ENCODE peak calls at places on chromosome 16, in five cellular contexts. One of them, this sample, is unnamed. For H3K27me3, the result is how much of the 10 kb centered on the place peaks cover.

GRCh38 chr16:67709050-67709449 is 10.1 kb downstream of the GFOD2 start:
- DNase-seq in psoas muscle: no peak
- DNase-seq in upper lobe of right lung: no peak
- DNase-seq in transverse colon: no peak
- DNase-seq in left ventricle myocardium inferior: no peak
- DNase-seq in this sample: no peak

GRCh38 chr16:81583893-81584705 is 139.5 kb downstream of the CMIP start:
- DNase-seq in psoas muscle: no peak
- DNase-seq in upper lobe of right lung: peak
- DNase-seq in transverse colon: peak
- DNase-seq in left ventricle myocardium inferior: no peak
- DNase-seq in this sample: no peak

GRCh38 chr16:50673496-50674275 is 7.4 kb downstream of the SNX20 start:
- DNase-seq in psoas muscle: no peak
- DNase-seq in upper lobe of right lung: no peak
- DNase-seq in transverse colon: no peak
- DNase-seq in left ventricle myocardium inferior: no peak
- DNase-seq in this sample: no peak

GRCh38 chr16:64409762-64410161 is 712.1 kb downstream of the CDH11 start:
- DNase-seq in psoas muscle: no peak
- DNase-seq in upper lobe of right lung: no peak
- DNase-seq in transverse colon: no peak
- DNase-seq in left ventricle myocardium inferior: no peak
- DNase-seq in this sample: no peak

GRCh38 chr16:9256196-9256595 is 164.8 kb downstream of the HAPSTR1 start:
- DNase-seq in psoas muscle: no peak
- DNase-seq in upper lobe of right lung: no peak
- DNase-seq in transverse colon: peak
- DNase-seq in left ventricle myocardium inferior: peak
- DNase-seq in this sample: peak

GRCh38 chr16:64172191-64172590 is 949.7 kb downstream of the CDH11 start:
- DNase-seq in psoas muscle: no peak
- DNase-seq in upper lobe of right lung: no peak
- DNase-seq in transverse colon: no peak
- DNase-seq in left ventricle myocardium inferior: no peak
- DNase-seq in this sample: no peak

GRCh38 chr16:71358464-71359031 is at the start of gene CALB2:
- DNase-seq in psoas muscle: peak
- DNase-seq in upper lobe of right lung: peak
- DNase-seq in transverse colon: peak
- DNase-seq in left ventricle myocardium inferior: peak
- DNase-seq in this sample: peak

GRCh38 chr16:49500211-49500610 is 126.6 kb downstream of the C16orf78 start:
- DNase-seq in psoas muscle: peak
- DNase-seq in upper lobe of right lung: no peak
- DNase-seq in transverse colon: no peak
- DNase-seq in left ventricle myocardium inferior: no peak
- DNase-seq in this sample: no peak

GRCh38 chr16:49327466-49327865 is 45.8 kb upstream of the CBLN1 start:
- DNase-seq in psoas muscle: no peak
- DNase-seq in upper lobe of right lung: no peak
- DNase-seq in transverse colon: no peak
- DNase-seq in left ventricle myocardium inferior: no peak
- DNase-seq in this sample: no peak

GRCh38 chr16:10606607-10607006 is 26.2 kb upstream of the EMP2 start:
- DNase-seq in psoas muscle: no peak
- DNase-seq in upper lobe of right lung: no peak
- DNase-seq in transverse colon: no peak
- DNase-seq in left ventricle myocardium inferior: no peak
- DNase-seq in this sample: no peak

GRCh38 chr16:4700380-4700996 is 7.1 kb downstream of the NUDT16L1 start:
- DNase-seq in psoas muscle: peak
- DNase-seq in upper lobe of right lung: no peak
- DNase-seq in transverse colon: no peak
- DNase-seq in left ventricle myocardium inferior: no peak
- DNase-seq in this sample: no peak

GRCh38 chr16:11619327-11619851 is 32.7 kb upstream of the LITAF start:
- DNase-seq in psoas muscle: no peak
- DNase-seq in upper lobe of right lung: no peak
- DNase-seq in transverse colon: no peak
- DNase-seq in left ventricle myocardium inferior: no peak
- DNase-seq in this sample: peak

GRCh38 chr16:28879841-28880588 is 1.7 kb downstream of the ATP2A1 start:
- DNase-seq in psoas muscle: peak
- DNase-seq in upper lobe of right lung: peak
- DNase-seq in transverse colon: peak
- DNase-seq in left ventricle myocardium inferior: peak
- DNase-seq in this sample: peak

GRCh38 chr16:9557266-9557665 is 465.8 kb downstream of the HAPSTR1 start:
- DNase-seq in psoas muscle: no peak
- DNase-seq in upper lobe of right lung: no peak
- DNase-seq in transverse colon: no peak
- DNase-seq in left ventricle myocardium inferior: no peak
- DNase-seq in this sample: no peak

GRCh38 chr16:8986818-8987191 is 23.1 kb upstream of the USP7 start:
- DNase-seq in psoas muscle: no peak
- DNase-seq in upper lobe of right lung: no peak
- DNase-seq in transverse colon: no peak
- DNase-seq in left ventricle myocardium inferior: no peak
- DNase-seq in this sample: no peak

GRCh38 chr16:46975165-46975564 is 1.7 kb upstream of the DNAJA2 start:
- DNase-seq in psoas muscle: no peak
- DNase-seq in upper lobe of right lung: no peak
- DNase-seq in transverse colon: no peak
- DNase-seq in left ventricle myocardium inferior: no peak
- DNase-seq in this sample: no peak

GRCh38 chr16:46974352-46974751 is 878 bp upstream of the DNAJA2 start:
- DNase-seq in psoas muscle: no peak
- DNase-seq in upper lobe of right lung: no peak
- DNase-seq in transverse colon: no peak
- DNase-seq in left ventricle myocardium inferior: no peak
- DNase-seq in this sample: no peak

GRCh38 chr16:46975908-46976470 is 2.5 kb upstream of the DNAJA2 start:
- DNase-seq in psoas muscle: no peak
- DNase-seq in upper lobe of right lung: no peak
- DNase-seq in transverse colon: no peak
- DNase-seq in left ventricle myocardium inferior: no peak
- DNase-seq in this sample: no peak

GRCh38 chr16:46973457-46974324 is at the start of gene DNAJA2:
- DNase-seq in psoas muscle: peak
- DNase-seq in upper lobe of right lung: peak
- DNase-seq in transverse colon: peak
- DNase-seq in left ventricle myocardium inferior: peak
- DNase-seq in this sample: peak

GRCh38 chr16:46976550-46976949 is 3.1 kb upstream of the DNAJA2 start:
- DNase-seq in psoas muscle: no peak
- DNase-seq in upper lobe of right lung: no peak
- DNase-seq in transverse colon: peak
- DNase-seq in left ventricle myocardium inferior: no peak
- DNase-seq in this sample: peak
- H3K4me3 ChIP-seq in psoas muscle: no peak
- H3K4me3 ChIP-seq in upper lobe of right lung: no peak
- H3K4me3 ChIP-seq in transverse colon: no peak
- H3K4me3 ChIP-seq in left ventricle myocardium inferior: no peak
- H3K4me3 ChIP-seq in this sample: no peak

GRCh38 chr16:62404857-62405611 is 368.8 kb upstream of the CDH8 start:
- DNase-seq in psoas muscle: no peak
- DNase-seq in upper lobe of right lung: no peak
- DNase-seq in transverse colon: no peak
- DNase-seq in left ventricle myocardium inferior: no peak
- DNase-seq in this sample: no peak

GRCh38 chr16:62408760-62409159 is 372.5 kb upstream of the CDH8 start:
- DNase-seq in psoas muscle: no peak
- DNase-seq in upper lobe of right lung: no peak
- DNase-seq in transverse colon: no peak
- DNase-seq in left ventricle myocardium inferior: no peak
- DNase-seq in this sample: no peak

GRCh38 chr16:62406387-62406786 is 370.1 kb upstream of the CDH8 start:
- DNase-seq in psoas muscle: no peak
- DNase-seq in upper lobe of right lung: no peak
- DNase-seq in transverse colon: no peak
- DNase-seq in left ventricle myocardium inferior: no peak
- DNase-seq in this sample: no peak
- H3K27ac ChIP-seq in psoas muscle: no peak
- H3K27ac ChIP-seq in upper lobe of right lung: no peak
- H3K27ac ChIP-seq in transverse colon: no peak
- H3K27ac ChIP-seq in left ventricle myocardium inferior: no peak
- H3K27ac ChIP-seq in this sample: no peak

GRCh38 chr16:22898874-22899348 is 84.9 kb downstream of the HS3ST2 start:
- DNase-seq in psoas muscle: peak
- DNase-seq in upper lobe of right lung: peak
- DNase-seq in transverse colon: peak
- DNase-seq in left ventricle myocardium inferior: peak
- DNase-seq in this sample: peak
- H3K27me3 ChIP-seq in psoas muscle: under half
- H3K27me3 ChIP-seq in upper lobe of right lung: under half
- H3K27me3 ChIP-seq in transverse colon: under half
- H3K27me3 ChIP-seq in left ventricle myocardium inferior: half or more
- H3K27me3 ChIP-seq in this sample: under half

GRCh38 chr16:58001781-58002410 is 689 bp downstream of the USB1 start:
- DNase-seq in psoas muscle: no peak
- DNase-seq in upper lobe of right lung: no peak
- DNase-seq in transverse colon: no peak
- DNase-seq in left ventricle myocardium inferior: no peak
- DNase-seq in this sample: no peak

GRCh38 chr16:58000706-58001676 is at the start of gene USB1:
- DNase-seq in psoas muscle: peak
- DNase-seq in upper lobe of right lung: peak
- DNase-seq in transverse colon: peak
- DNase-seq in left ventricle myocardium inferior: peak
- DNase-seq in this sample: peak

GRCh38 chr16:58002936-58003335 is 1.7 kb downstream of the USB1 start:
- DNase-seq in psoas muscle: no peak
- DNase-seq in upper lobe of right lung: no peak
- DNase-seq in transverse colon: no peak
- DNase-seq in left ventricle myocardium inferior: no peak
- DNase-seq in this sample: no peak

GRCh38 chr16:57999971-58000705 is at the start of gene ZNF319:
- DNase-seq in psoas muscle: peak
- DNase-seq in upper lobe of right lung: no peak
- DNase-seq in transverse colon: no peak
- DNase-seq in left ventricle myocardium inferior: no peak
- DNase-seq in this sample: no peak

GRCh38 chr16:58002411-58002790 is 1.2 kb downstream of the USB1 start:
- DNase-seq in psoas muscle: no peak
- DNase-seq in upper lobe of right lung: no peak
- DNase-seq in transverse colon: no peak
- DNase-seq in left ventricle myocardium inferior: no peak
- DNase-seq in this sample: no peak
- H3K4me3 ChIP-seq in psoas muscle: no peak
- H3K4me3 ChIP-seq in upper lobe of right lung: no peak
- H3K4me3 ChIP-seq in transverse colon: no peak
- H3K4me3 ChIP-seq in left ventricle myocardium inferior: no peak
- H3K4me3 ChIP-seq in this sample: no peak

DNA sequence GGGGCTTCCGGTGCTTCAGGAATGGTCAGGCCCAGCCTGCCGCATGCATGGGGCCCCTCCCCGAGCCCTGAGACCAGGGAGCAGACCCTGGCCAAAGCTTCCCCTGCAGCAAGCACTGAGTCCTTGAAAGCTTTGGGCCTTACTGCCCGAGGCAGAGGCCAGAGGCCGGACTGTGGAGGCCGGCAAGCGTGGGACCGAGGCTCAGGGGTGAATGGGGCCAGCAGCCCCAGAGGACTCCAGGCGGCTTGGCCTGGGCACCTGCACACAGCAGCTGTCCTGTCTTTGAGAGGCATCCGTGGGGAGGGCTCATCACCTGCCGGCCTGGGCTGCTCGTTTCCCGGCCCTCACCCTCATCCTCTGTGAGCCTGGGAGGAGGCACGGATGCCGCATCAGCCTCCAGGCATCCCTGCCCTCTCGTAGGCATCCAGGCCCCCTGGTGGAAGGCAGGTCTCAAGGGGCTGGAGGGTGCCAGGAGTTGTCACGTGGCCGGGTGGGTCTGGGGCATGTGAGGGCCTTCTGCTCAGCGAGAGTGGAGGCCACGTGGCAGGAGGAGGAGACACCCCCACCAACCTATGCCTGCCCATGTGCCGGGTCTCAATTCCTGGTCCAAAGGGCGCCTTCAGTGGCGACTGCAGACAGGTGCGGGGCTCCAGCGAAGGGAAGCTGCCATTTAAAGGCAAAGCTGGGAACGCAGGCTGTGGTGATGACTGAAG is 31.4 kb downstream of the CACNA1H start:
- DNase-seq in psoas muscle: no peak
- DNase-seq in upper lobe of right lung: no peak
- DNase-seq in transverse colon: peak
- DNase-seq in left ventricle myocardium inferior: no peak
- DNase-seq in this sample: no peak
- H3K27ac ChIP-seq in psoas muscle: no peak
- H3K27ac ChIP-seq in upper lobe of right lung: no peak
- H3K27ac ChIP-seq in transverse colon: peak
- H3K27ac ChIP-seq in left ventricle myocardium inferior: no peak
- H3K27ac ChIP-seq in this sample: no peak

GRCh38 chr16:56616608-56617211 is 8.3 kb downstream of the MT2A start:
- DNase-seq in psoas muscle: no peak
- DNase-seq in upper lobe of right lung: no peak
- DNase-seq in transverse colon: no peak
- DNase-seq in left ventricle myocardium inferior: no peak
- DNase-seq in this sample: no peak

GRCh38 chr16:56623637-56624036 is 1.9 kb upstream of the MT1E start:
- DNase-seq in psoas muscle: no peak
- DNase-seq in upper lobe of right lung: no peak
- DNase-seq in transverse colon: no peak
- DNase-seq in left ventricle myocardium inferior: no peak
- DNase-seq in this sample: no peak

GRCh38 chr16:56617212-56618085 is 8.1 kb upstream of the MT1E start:
- DNase-seq in psoas muscle: peak
- DNase-seq in upper lobe of right lung: peak
- DNase-seq in transverse colon: peak
- DNase-seq in left ventricle myocardium inferior: peak
- DNase-seq in this sample: peak

GRCh38 chr16:56618138-56618537 is 7.4 kb upstream of the MT1E start:
- DNase-seq in psoas muscle: no peak
- DNase-seq in upper lobe of right lung: no peak
- DNase-seq in transverse colon: no peak
- DNase-seq in left ventricle myocardium inferior: no peak
- DNase-seq in this sample: no peak

GRCh38 chr16:56620311-56620897 is 5.2 kb upstream of the MT1E start:
- DNase-seq in psoas muscle: no peak
- DNase-seq in upper lobe of right lung: no peak
- DNase-seq in transverse colon: no peak
- DNase-seq in left ventricle myocardium inferior: no peak
- DNase-seq in this sample: no peak
- H3K27me3 ChIP-seq in psoas muscle: under half
- H3K27me3 ChIP-seq in upper lobe of right lung: under half
- H3K27me3 ChIP-seq in transverse colon: under half
- H3K27me3 ChIP-seq in left ventricle myocardium inferior: under half
- H3K27me3 ChIP-seq in this sample: under half

DNA sequence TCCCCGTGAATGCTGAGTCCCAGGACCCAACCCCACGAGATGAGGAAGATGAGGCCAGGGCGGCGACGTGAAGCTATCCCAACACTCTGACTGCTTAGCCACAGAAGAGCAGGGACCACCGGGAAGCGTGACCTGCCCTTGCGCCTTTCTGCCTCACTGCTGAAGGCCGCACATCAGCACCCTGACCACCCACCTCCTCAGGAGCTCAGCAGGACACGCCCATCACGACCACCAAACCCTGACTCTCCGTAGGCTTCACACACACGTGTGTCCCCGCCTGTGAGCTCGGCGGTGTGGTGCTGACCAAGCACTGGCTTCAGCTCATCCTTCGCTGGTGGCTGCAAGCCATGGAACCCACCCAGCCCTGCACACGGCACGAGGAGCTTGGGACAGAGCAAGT is 97.8 kb downstream of the ZNF778 start:
- DNase-seq in psoas muscle: no peak
- DNase-seq in upper lobe of right lung: no peak
- DNase-seq in transverse colon: no peak
- DNase-seq in left ventricle myocardium inferior: no peak
- DNase-seq in this sample: no peak
- H3K4me3 ChIP-seq in psoas muscle: no peak
- H3K4me3 ChIP-seq in upper lobe of right lung: no peak
- H3K4me3 ChIP-seq in transverse colon: no peak
- H3K4me3 ChIP-seq in left ventricle myocardium inferior: no peak
- H3K4me3 ChIP-seq in this sample: no peak